ENCODE peak calls at places on chromosomes 4 and X, in seven cellular contexts. One of them, this sample, is unnamed.

GRCh38 chr4:110801591-110801990 is 178.7 kb upstream of the PITX2 start:
- DNase-seq in NCI-H1048: no peak
- DNase-seq in stimulated activated naive CD8-positive, alpha-beta T cell treated with anti-CD3 and anti-CD28 coated beads, Interleukin-15, amount 100 ng/mL, for 72 hours: no peak
- DNase-seq in memory B cell: no peak
- DNase-seq in effector memory CD4-positive, alpha-beta T cell: no peak
- DNase-seq in globus pallidus: no peak
- DNase-seq in activated CD8-positive, alpha-beta memory T cell treated with anti-CD3 and anti-CD28 coated beads for 24 hours: no peak
- DNase-seq in this sample: no peak

GRCh38 chr4:14924945-14925344 is 77.3 kb upstream of the CPEB2 start:
- DNase-seq in NCI-H1048: no peak
- DNase-seq in stimulated activated naive CD8-positive, alpha-beta T cell treated with anti-CD3 and anti-CD28 coated beads, Interleukin-15, amount 100 ng/mL, for 72 hours: peak; percentile 21
- DNase-seq in memory B cell: no peak
- DNase-seq in effector memory CD4-positive, alpha-beta T cell: no peak
- DNase-seq in globus pallidus: no peak
- DNase-seq in activated CD8-positive, alpha-beta memory T cell treated with anti-CD3 and anti-CD28 coated beads for 24 hours: no peak
- DNase-seq in this sample: no peak

GRCh38 chr4:151169223-151169622 is 69.8 kb downstream of the RPS3A start:
- DNase-seq in NCI-H1048: no peak
- DNase-seq in stimulated activated naive CD8-positive, alpha-beta T cell treated with anti-CD3 and anti-CD28 coated beads, Interleukin-15, amount 100 ng/mL, for 72 hours: no peak
- DNase-seq in memory B cell: no peak
- DNase-seq in effector memory CD4-positive, alpha-beta T cell: no peak
- DNase-seq in globus pallidus: peak; percentile 83
- DNase-seq in activated CD8-positive, alpha-beta memory T cell treated with anti-CD3 and anti-CD28 coated beads for 24 hours: no peak
- DNase-seq in this sample: no peak

GRCh38 chrX:44062842-44063241 is 89.7 kb upstream of the NDP start:
- DNase-seq in NCI-H1048: no peak
- DNase-seq in stimulated activated naive CD8-positive, alpha-beta T cell treated with anti-CD3 and anti-CD28 coated beads, Interleukin-15, amount 100 ng/mL, for 72 hours: no peak
- DNase-seq in memory B cell: no peak
- DNase-seq in effector memory CD4-positive, alpha-beta T cell: no peak
- DNase-seq in globus pallidus: no peak
- DNase-seq in activated CD8-positive, alpha-beta memory T cell treated with anti-CD3 and anti-CD28 coated beads for 24 hours: no peak
- DNase-seq in this sample: no peak

GRCh38 chrX:49155900-49156837 is 6.4 kb upstream of the MAGIX start:
- DNase-seq in NCI-H1048: peak; percentile 13
- DNase-seq in stimulated activated naive CD8-positive, alpha-beta T cell treated with anti-CD3 and anti-CD28 coated beads, Interleukin-15, amount 100 ng/mL, for 72 hours: peak; percentile 87
- DNase-seq in memory B cell: peak; percentile 79
- DNase-seq in effector memory CD4-positive, alpha-beta T cell: peak; percentile 72
- DNase-seq in globus pallidus: peak; percentile 88
- DNase-seq in activated CD8-positive, alpha-beta memory T cell treated with anti-CD3 and anti-CD28 coated beads for 24 hours: peak; percentile 90
- DNase-seq in this sample: peak; percentile 80

GRCh38 chr4:117085185-117085701 is at the start of gene TRAM1L1:
- DNase-seq in NCI-H1048: no peak
- DNase-seq in stimulated activated naive CD8-positive, alpha-beta T cell treated with anti-CD3 and anti-CD28 coated beads, Interleukin-15, amount 100 ng/mL, for 72 hours: peak; percentile 10
- DNase-seq in memory B cell: no peak
- DNase-seq in effector memory CD4-positive, alpha-beta T cell: no peak
- DNase-seq in globus pallidus: peak; percentile 75
- DNase-seq in activated CD8-positive, alpha-beta memory T cell treated with anti-CD3 and anti-CD28 coated beads for 24 hours: peak; percentile 52
- DNase-seq in this sample: no peak

GRCh38 chr4:84967292-84967651 is 782 bp upstream of the WDFY3 start:
- DNase-seq in NCI-H1048: no peak
- DNase-seq in stimulated activated naive CD8-positive, alpha-beta T cell treated with anti-CD3 and anti-CD28 coated beads, Interleukin-15, amount 100 ng/mL, for 72 hours: no peak
- DNase-seq in memory B cell: no peak
- DNase-seq in effector memory CD4-positive, alpha-beta T cell: no peak
- DNase-seq in globus pallidus: peak; percentile 69
- DNase-seq in activated CD8-positive, alpha-beta memory T cell treated with anti-CD3 and anti-CD28 coated beads for 24 hours: no peak
- DNase-seq in this sample: no peak

GRCh38 chrX:23554304-23554703 is 113.0 kb upstream of the PRDX4 start:
- DNase-seq in NCI-H1048: no peak
- DNase-seq in stimulated activated naive CD8-positive, alpha-beta T cell treated with anti-CD3 and anti-CD28 coated beads, Interleukin-15, amount 100 ng/mL, for 72 hours: no peak
- DNase-seq in memory B cell: no peak
- DNase-seq in effector memory CD4-positive, alpha-beta T cell: no peak
- DNase-seq in globus pallidus: peak; percentile 3
- DNase-seq in activated CD8-positive, alpha-beta memory T cell treated with anti-CD3 and anti-CD28 coated beads for 24 hours: no peak
- DNase-seq in this sample: peak; percentile 3

GRCh38 chr4:34720563-34720962 is 1523.8 kb downstream of the ARAP2 start:
- DNase-seq in NCI-H1048: no peak
- DNase-seq in stimulated activated naive CD8-positive, alpha-beta T cell treated with anti-CD3 and anti-CD28 coated beads, Interleukin-15, amount 100 ng/mL, for 72 hours: no peak
- DNase-seq in memory B cell: no peak
- DNase-seq in effector memory CD4-positive, alpha-beta T cell: no peak
- DNase-seq in globus pallidus: peak; percentile 11
- DNase-seq in activated CD8-positive, alpha-beta memory T cell treated with anti-CD3 and anti-CD28 coated beads for 24 hours: no peak
- DNase-seq in this sample: no peak

GRCh38 chr4:94472056-94472826 is 20.5 kb downstream of the PDLIM5 start:
- DNase-seq in NCI-H1048: no peak
- DNase-seq in stimulated activated naive CD8-positive, alpha-beta T cell treated with anti-CD3 and anti-CD28 coated beads, Interleukin-15, amount 100 ng/mL, for 72 hours: no peak
- DNase-seq in memory B cell: no peak
- DNase-seq in effector memory CD4-positive, alpha-beta T cell: no peak
- DNase-seq in globus pallidus: no peak
- DNase-seq in activated CD8-positive, alpha-beta memory T cell treated with anti-CD3 and anti-CD28 coated beads for 24 hours: no peak
- DNase-seq in this sample: no peak

GRCh38 chrX:7163146-7163677 is 15.3 kb upstream of the PUDP start:
- DNase-seq in NCI-H1048: no peak
- DNase-seq in stimulated activated naive CD8-positive, alpha-beta T cell treated with anti-CD3 and anti-CD28 coated beads, Interleukin-15, amount 100 ng/mL, for 72 hours: no peak
- DNase-seq in memory B cell: no peak
- DNase-seq in effector memory CD4-positive, alpha-beta T cell: no peak
- DNase-seq in globus pallidus: no peak
- DNase-seq in activated CD8-positive, alpha-beta memory T cell treated with anti-CD3 and anti-CD28 coated beads for 24 hours: no peak
- DNase-seq in this sample: no peak

GRCh38 chr4:3706111-3706511 is 60.1 kb upstream of the ADRA2C start:
- DNase-seq in NCI-H1048: no peak
- DNase-seq in stimulated activated naive CD8-positive, alpha-beta T cell treated with anti-CD3 and anti-CD28 coated beads, Interleukin-15, amount 100 ng/mL, for 72 hours: no peak
- DNase-seq in memory B cell: no peak
- DNase-seq in effector memory CD4-positive, alpha-beta T cell: no peak
- DNase-seq in globus pallidus: no peak
- DNase-seq in activated CD8-positive, alpha-beta memory T cell treated with anti-CD3 and anti-CD28 coated beads for 24 hours: no peak
- DNase-seq in this sample: no peak

GRCh38 chr4:32824321-32824720 is 2104.2 kb downstream of the PCDH7 start:
- DNase-seq in NCI-H1048: no peak
- DNase-seq in stimulated activated naive CD8-positive, alpha-beta T cell treated with anti-CD3 and anti-CD28 coated beads, Interleukin-15, amount 100 ng/mL, for 72 hours: no peak
- DNase-seq in memory B cell: no peak
- DNase-seq in effector memory CD4-positive, alpha-beta T cell: no peak
- DNase-seq in globus pallidus: no peak
- DNase-seq in activated CD8-positive, alpha-beta memory T cell treated with anti-CD3 and anti-CD28 coated beads for 24 hours: no peak
- DNase-seq in this sample: no peak

GRCh38 chr4:51998837-51999236 is 21.3 kb downstream of the LRRC66 start:
- DNase-seq in NCI-H1048: no peak
- DNase-seq in stimulated activated naive CD8-positive, alpha-beta T cell treated with anti-CD3 and anti-CD28 coated beads, Interleukin-15, amount 100 ng/mL, for 72 hours: no peak
- DNase-seq in memory B cell: no peak
- DNase-seq in effector memory CD4-positive, alpha-beta T cell: no peak
- DNase-seq in globus pallidus: no peak
- DNase-seq in activated CD8-positive, alpha-beta memory T cell treated with anti-CD3 and anti-CD28 coated beads for 24 hours: no peak
- DNase-seq in this sample: no peak

GRCh38 chr4:74529284-74530041 is 84.5 kb downstream of the AREG start:
- DNase-seq in NCI-H1048: no peak
- DNase-seq in stimulated activated naive CD8-positive, alpha-beta T cell treated with anti-CD3 and anti-CD28 coated beads, Interleukin-15, amount 100 ng/mL, for 72 hours: no peak
- DNase-seq in memory B cell: no peak
- DNase-seq in effector memory CD4-positive, alpha-beta T cell: no peak
- DNase-seq in globus pallidus: peak; percentile 30
- DNase-seq in activated CD8-positive, alpha-beta memory T cell treated with anti-CD3 and anti-CD28 coated beads for 24 hours: no peak
- DNase-seq in this sample: no peak

GRCh38 chr4:182914357-182914756 is 2.8 kb downstream of the DCTD start:
- DNase-seq in NCI-H1048: no peak
- DNase-seq in stimulated activated naive CD8-positive, alpha-beta T cell treated with anti-CD3 and anti-CD28 coated beads, Interleukin-15, amount 100 ng/mL, for 72 hours: no peak
- DNase-seq in memory B cell: no peak
- DNase-seq in effector memory CD4-positive, alpha-beta T cell: no peak
- DNase-seq in globus pallidus: no peak
- DNase-seq in activated CD8-positive, alpha-beta memory T cell treated with anti-CD3 and anti-CD28 coated beads for 24 hours: no peak
- DNase-seq in this sample: no peak

GRCh38 chr4:184384056-184384809 is 90.1 kb downstream of the IRF2 start:
- DNase-seq in NCI-H1048: no peak
- DNase-seq in stimulated activated naive CD8-positive, alpha-beta T cell treated with anti-CD3 and anti-CD28 coated beads, Interleukin-15, amount 100 ng/mL, for 72 hours: peak; percentile 33
- DNase-seq in memory B cell: peak; percentile 35
- DNase-seq in effector memory CD4-positive, alpha-beta T cell: no peak
- DNase-seq in globus pallidus: no peak
- DNase-seq in activated CD8-positive, alpha-beta memory T cell treated with anti-CD3 and anti-CD28 coated beads for 24 hours: no peak
- DNase-seq in this sample: no peak

GRCh38 chr4:1720163-1720983 is 750 bp downstream of the TMEM129 start:
- DNase-seq in NCI-H1048: no peak
- DNase-seq in stimulated activated naive CD8-positive, alpha-beta T cell treated with anti-CD3 and anti-CD28 coated beads, Interleukin-15, amount 100 ng/mL, for 72 hours: peak; percentile 66
- DNase-seq in memory B cell: no peak
- DNase-seq in effector memory CD4-positive, alpha-beta T cell: no peak
- DNase-seq in globus pallidus: peak; percentile 36
- DNase-seq in activated CD8-positive, alpha-beta memory T cell treated with anti-CD3 and anti-CD28 coated beads for 24 hours: peak; percentile 84
- DNase-seq in this sample: peak; percentile 38

GRCh38 chr4:172207258-172207657 is 394.1 kb downstream of the GALNTL6 start:
- DNase-seq in NCI-H1048: no peak
- DNase-seq in stimulated activated naive CD8-positive, alpha-beta T cell treated with anti-CD3 and anti-CD28 coated beads, Interleukin-15, amount 100 ng/mL, for 72 hours: no peak
- DNase-seq in memory B cell: no peak
- DNase-seq in effector memory CD4-positive, alpha-beta T cell: no peak
- DNase-seq in globus pallidus: peak; percentile 24
- DNase-seq in activated CD8-positive, alpha-beta memory T cell treated with anti-CD3 and anti-CD28 coated beads for 24 hours: no peak
- DNase-seq in this sample: no peak

GRCh38 chr4:33831667-33832066 is 2412.6 kb downstream of the ARAP2 start:
- DNase-seq in NCI-H1048: no peak
- DNase-seq in stimulated activated naive CD8-positive, alpha-beta T cell treated with anti-CD3 and anti-CD28 coated beads, Interleukin-15, amount 100 ng/mL, for 72 hours: no peak
- DNase-seq in memory B cell: no peak
- DNase-seq in effector memory CD4-positive, alpha-beta T cell: no peak
- DNase-seq in globus pallidus: no peak
- DNase-seq in activated CD8-positive, alpha-beta memory T cell treated with anti-CD3 and anti-CD28 coated beads for 24 hours: no peak
- DNase-seq in this sample: no peak

GRCh38 chrX:153769158-153769864 is 5.3 kb downstream of the PLXNB3 start:
- DNase-seq in NCI-H1048: no peak
- DNase-seq in stimulated activated naive CD8-positive, alpha-beta T cell treated with anti-CD3 and anti-CD28 coated beads, Interleukin-15, amount 100 ng/mL, for 72 hours: no peak
- DNase-seq in memory B cell: no peak
- DNase-seq in effector memory CD4-positive, alpha-beta T cell: no peak
- DNase-seq in globus pallidus: no peak
- DNase-seq in activated CD8-positive, alpha-beta memory T cell treated with anti-CD3 and anti-CD28 coated beads for 24 hours: no peak
- DNase-seq in this sample: no peak

GRCh38 chr4:154503598-154503997 is 12.0 kb upstream of the DCHS2 start:
- DNase-seq in NCI-H1048: no peak
- DNase-seq in stimulated activated naive CD8-positive, alpha-beta T cell treated with anti-CD3 and anti-CD28 coated beads, Interleukin-15, amount 100 ng/mL, for 72 hours: no peak
- DNase-seq in memory B cell: no peak
- DNase-seq in effector memory CD4-positive, alpha-beta T cell: no peak
- DNase-seq in globus pallidus: no peak
- DNase-seq in activated CD8-positive, alpha-beta memory T cell treated with anti-CD3 and anti-CD28 coated beads for 24 hours: no peak
- DNase-seq in this sample: no peak

GRCh38 chr4:149914521-149915115 is 99.0 kb upstream of the IQCM start:
- DNase-seq in NCI-H1048: no peak
- DNase-seq in stimulated activated naive CD8-positive, alpha-beta T cell treated with anti-CD3 and anti-CD28 coated beads, Interleukin-15, amount 100 ng/mL, for 72 hours: peak; percentile 12
- DNase-seq in memory B cell: no peak
- DNase-seq in effector memory CD4-positive, alpha-beta T cell: no peak
- DNase-seq in globus pallidus: peak; percentile 11
- DNase-seq in activated CD8-positive, alpha-beta memory T cell treated with anti-CD3 and anti-CD28 coated beads for 24 hours: no peak
- DNase-seq in this sample: no peak

GRCh38 chr4:8283631-8284121 is 14.1 kb downstream of the HTRA3 start:
- DNase-seq in NCI-H1048: no peak
- DNase-seq in stimulated activated naive CD8-positive, alpha-beta T cell treated with anti-CD3 and anti-CD28 coated beads, Interleukin-15, amount 100 ng/mL, for 72 hours: no peak
- DNase-seq in memory B cell: no peak
- DNase-seq in effector memory CD4-positive, alpha-beta T cell: no peak
- DNase-seq in globus pallidus: no peak
- DNase-seq in activated CD8-positive, alpha-beta memory T cell treated with anti-CD3 and anti-CD28 coated beads for 24 hours: no peak
- DNase-seq in this sample: no peak

GRCh38 chr4:147590249-147590920 is 26.8 kb upstream of the TMEM184C start:
- DNase-seq in NCI-H1048: peak; percentile 22
- DNase-seq in stimulated activated naive CD8-positive, alpha-beta T cell treated with anti-CD3 and anti-CD28 coated beads, Interleukin-15, amount 100 ng/mL, for 72 hours: peak; percentile 31
- DNase-seq in memory B cell: peak; percentile 2
- DNase-seq in effector memory CD4-positive, alpha-beta T cell: no peak
- DNase-seq in globus pallidus: peak; percentile 80
- DNase-seq in activated CD8-positive, alpha-beta memory T cell treated with anti-CD3 and anti-CD28 coated beads for 24 hours: peak; percentile 69
- DNase-seq in this sample: no peak

GRCh38 chrX:47179928-47180255 is 13.7 kb upstream of the UBA1 start:
- DNase-seq in NCI-H1048: no peak
- DNase-seq in stimulated activated naive CD8-positive, alpha-beta T cell treated with anti-CD3 and anti-CD28 coated beads, Interleukin-15, amount 100 ng/mL, for 72 hours: no peak
- DNase-seq in memory B cell: no peak
- DNase-seq in effector memory CD4-positive, alpha-beta T cell: no peak
- DNase-seq in globus pallidus: no peak
- DNase-seq in activated CD8-positive, alpha-beta memory T cell treated with anti-CD3 and anti-CD28 coated beads for 24 hours: no peak
- DNase-seq in this sample: no peak

GRCh38 chr4:125313497-125313896 is 1.3 kb upstream of the FAT4 start:
- DNase-seq in NCI-H1048: peak; percentile 82
- DNase-seq in stimulated activated naive CD8-positive, alpha-beta T cell treated with anti-CD3 and anti-CD28 coated beads, Interleukin-15, amount 100 ng/mL, for 72 hours: no peak
- DNase-seq in memory B cell: no peak
- DNase-seq in effector memory CD4-positive, alpha-beta T cell: no peak
- DNase-seq in globus pallidus: peak; percentile 85
- DNase-seq in activated CD8-positive, alpha-beta memory T cell treated with anti-CD3 and anti-CD28 coated beads for 24 hours: no peak
- DNase-seq in this sample: no peak

GRCh38 chr4:144376905-144377304 is 236.4 kb upstream of the GYPA start:
- DNase-seq in NCI-H1048: no peak
- DNase-seq in stimulated activated naive CD8-positive, alpha-beta T cell treated with anti-CD3 and anti-CD28 coated beads, Interleukin-15, amount 100 ng/mL, for 72 hours: no peak
- DNase-seq in memory B cell: no peak
- DNase-seq in effector memory CD4-positive, alpha-beta T cell: no peak
- DNase-seq in globus pallidus: no peak
- DNase-seq in activated CD8-positive, alpha-beta memory T cell treated with anti-CD3 and anti-CD28 coated beads for 24 hours: no peak
- DNase-seq in this sample: no peak

GRCh38 chrX:10109695-10110094 is 47.1 kb upstream of the CLCN4 start:
- DNase-seq in NCI-H1048: no peak
- DNase-seq in stimulated activated naive CD8-positive, alpha-beta T cell treated with anti-CD3 and anti-CD28 coated beads, Interleukin-15, amount 100 ng/mL, for 72 hours: no peak
- DNase-seq in memory B cell: no peak
- DNase-seq in effector memory CD4-positive, alpha-beta T cell: no peak
- DNase-seq in globus pallidus: peak; percentile 81
- DNase-seq in activated CD8-positive, alpha-beta memory T cell treated with anti-CD3 and anti-CD28 coated beads for 24 hours: no peak
- DNase-seq in this sample: no peak